ENCODE peak calls at places on chromosomes 2 and 18, in ten cellular contexts. One of them, this sample, is unnamed.

GRCh38 chr2:19675003-19675629 is 226.7 kb downstream of the TTC32 start:
- DNase-seq in OCI-LY7: no peak
- DNase-seq in HS-27A: no peak
- DNase-seq in activated CD4-positive, CD25-positive, alpha-beta regulatory T cell: no peak
- DNase-seq in DMS153: no peak
- DNase-seq in NCI-H2081 treated with DMSO at 0.1 percent for 48 hours: no peak
- DNase-seq in gastrocnemius medialis: no peak
- DNase-seq in BE2C: no peak
- DNase-seq in omental fat pad: no peak
- DNase-seq in AG08395: peak; percentile 41
- DNase-seq in this sample: no peak

GRCh38 chr2:111176867-111177266 is 56.2 kb downstream of the BCL2L11 start:
- DNase-seq in OCI-LY7: no peak
- DNase-seq in HS-27A: no peak
- DNase-seq in activated CD4-positive, CD25-positive, alpha-beta regulatory T cell: no peak
- DNase-seq in DMS153: no peak
- DNase-seq in NCI-H2081 treated with DMSO at 0.1 percent for 48 hours: no peak
- DNase-seq in gastrocnemius medialis: no peak
- DNase-seq in BE2C: no peak
- DNase-seq in omental fat pad: no peak
- DNase-seq in AG08395: no peak
- DNase-seq in this sample: no peak

GRCh38 chr18:76805221-76805620 is 17.1 kb upstream of the ZNF236 start:
- DNase-seq in OCI-LY7: no peak
- DNase-seq in HS-27A: no peak
- DNase-seq in activated CD4-positive, CD25-positive, alpha-beta regulatory T cell: no peak
- DNase-seq in DMS153: no peak
- DNase-seq in NCI-H2081 treated with DMSO at 0.1 percent for 48 hours: no peak
- DNase-seq in gastrocnemius medialis: no peak
- DNase-seq in BE2C: no peak
- DNase-seq in omental fat pad: no peak
- DNase-seq in AG08395: peak; percentile 41
- DNase-seq in this sample: no peak

GRCh38 chr2:169715379-169716228 is 18.0 kb upstream of the KLHL23 start:
- DNase-seq in OCI-LY7: no peak
- DNase-seq in HS-27A: no peak
- DNase-seq in activated CD4-positive, CD25-positive, alpha-beta regulatory T cell: no peak
- DNase-seq in DMS153: peak; percentile 13
- DNase-seq in NCI-H2081 treated with DMSO at 0.1 percent for 48 hours: no peak
- DNase-seq in gastrocnemius medialis: no peak
- DNase-seq in BE2C: peak; percentile 29
- DNase-seq in omental fat pad: no peak
- DNase-seq in AG08395: peak; percentile 35
- DNase-seq in this sample: no peak

GRCh38 chr2:22904126-22904684 is 480.8 kb upstream of the KLHL29 start:
- DNase-seq in OCI-LY7: peak; percentile 15
- DNase-seq in HS-27A: no peak
- DNase-seq in activated CD4-positive, CD25-positive, alpha-beta regulatory T cell: no peak
- DNase-seq in DMS153: no peak
- DNase-seq in NCI-H2081 treated with DMSO at 0.1 percent for 48 hours: no peak
- DNase-seq in gastrocnemius medialis: no peak
- DNase-seq in BE2C: peak; percentile 72
- DNase-seq in omental fat pad: no peak
- DNase-seq in AG08395: no peak
- DNase-seq in this sample: peak; percentile 11

GRCh38 chr2:151827564-151828142 is 568 bp downstream of the ARL5A start:
- DNase-seq in OCI-LY7: peak; percentile 50
- DNase-seq in HS-27A: no peak
- DNase-seq in activated CD4-positive, CD25-positive, alpha-beta regulatory T cell: peak; percentile 18
- DNase-seq in DMS153: no peak
- DNase-seq in NCI-H2081 treated with DMSO at 0.1 percent for 48 hours: no peak
- DNase-seq in gastrocnemius medialis: no peak
- DNase-seq in BE2C: peak; percentile 8
- DNase-seq in omental fat pad: peak; percentile 25
- DNase-seq in AG08395: peak; percentile 12
- DNase-seq in this sample: peak; percentile 17

GRCh38 chr2:23413641-23414040 is 28.7 kb downstream of the KLHL29 start:
- DNase-seq in OCI-LY7: no peak
- DNase-seq in HS-27A: no peak
- DNase-seq in activated CD4-positive, CD25-positive, alpha-beta regulatory T cell: no peak
- DNase-seq in DMS153: no peak
- DNase-seq in NCI-H2081 treated with DMSO at 0.1 percent for 48 hours: no peak
- DNase-seq in gastrocnemius medialis: no peak
- DNase-seq in BE2C: no peak
- DNase-seq in omental fat pad: no peak
- DNase-seq in AG08395: no peak
- DNase-seq in this sample: no peak

GRCh38 chr2:39099820-39100728 is 20.8 kb downstream of the SOS1 start:
- DNase-seq in OCI-LY7: peak; percentile 27
- DNase-seq in HS-27A: no peak
- DNase-seq in activated CD4-positive, CD25-positive, alpha-beta regulatory T cell: no peak
- DNase-seq in DMS153: peak; percentile 33
- DNase-seq in NCI-H2081 treated with DMSO at 0.1 percent for 48 hours: no peak
- DNase-seq in gastrocnemius medialis: no peak
- DNase-seq in BE2C: no peak
- DNase-seq in omental fat pad: no peak
- DNase-seq in AG08395: no peak
- DNase-seq in this sample: no peak

GRCh38 chr2:98460573-98461560 is 16.2 kb downstream of the INPP4A start:
- DNase-seq in OCI-LY7: peak; percentile 69
- DNase-seq in HS-27A: no peak
- DNase-seq in activated CD4-positive, CD25-positive, alpha-beta regulatory T cell: peak; percentile 48
- DNase-seq in DMS153: no peak
- DNase-seq in NCI-H2081 treated with DMSO at 0.1 percent for 48 hours: no peak
- DNase-seq in gastrocnemius medialis: no peak
- DNase-seq in BE2C: no peak
- DNase-seq in omental fat pad: no peak
- DNase-seq in AG08395: no peak
- DNase-seq in this sample: peak; percentile 78

GRCh38 chr18:74373428-74373827 is 57.8 kb downstream of the C18orf63 start:
- DNase-seq in OCI-LY7: no peak
- DNase-seq in HS-27A: no peak
- DNase-seq in activated CD4-positive, CD25-positive, alpha-beta regulatory T cell: no peak
- DNase-seq in DMS153: no peak
- DNase-seq in NCI-H2081 treated with DMSO at 0.1 percent for 48 hours: no peak
- DNase-seq in gastrocnemius medialis: no peak
- DNase-seq in BE2C: no peak
- DNase-seq in omental fat pad: no peak
- DNase-seq in AG08395: no peak
- DNase-seq in this sample: no peak

GRCh38 chr2:11750422-11750821 is 4.0 kb downstream of the LPIN1 start:
- DNase-seq in OCI-LY7: peak; percentile 78
- DNase-seq in HS-27A: no peak
- DNase-seq in activated CD4-positive, CD25-positive, alpha-beta regulatory T cell: no peak
- DNase-seq in DMS153: peak; percentile 33
- DNase-seq in NCI-H2081 treated with DMSO at 0.1 percent for 48 hours: no peak
- DNase-seq in gastrocnemius medialis: no peak
- DNase-seq in BE2C: no peak
- DNase-seq in omental fat pad: no peak
- DNase-seq in AG08395: no peak
- DNase-seq in this sample: peak; percentile 66

GRCh38 chr2:190599546-190600220 is 49.2 kb upstream of the NAB1 start:
- DNase-seq in OCI-LY7: no peak
- DNase-seq in HS-27A: no peak
- DNase-seq in activated CD4-positive, CD25-positive, alpha-beta regulatory T cell: no peak
- DNase-seq in DMS153: no peak
- DNase-seq in NCI-H2081 treated with DMSO at 0.1 percent for 48 hours: no peak
- DNase-seq in gastrocnemius medialis: no peak
- DNase-seq in BE2C: no peak
- DNase-seq in omental fat pad: no peak
- DNase-seq in AG08395: no peak
- DNase-seq in this sample: no peak

GRCh38 chr2:168277276-168277675 is 29.9 kb upstream of the STK39 start:
- DNase-seq in OCI-LY7: no peak
- DNase-seq in HS-27A: no peak
- DNase-seq in activated CD4-positive, CD25-positive, alpha-beta regulatory T cell: no peak
- DNase-seq in DMS153: no peak
- DNase-seq in NCI-H2081 treated with DMSO at 0.1 percent for 48 hours: no peak
- DNase-seq in gastrocnemius medialis: no peak
- DNase-seq in BE2C: no peak
- DNase-seq in omental fat pad: no peak
- DNase-seq in AG08395: no peak
- DNase-seq in this sample: no peak

GRCh38 chr2:196046123-196046917 is 22.3 kb downstream of the DNAH7 start:
- DNase-seq in OCI-LY7: no peak
- DNase-seq in HS-27A: no peak
- DNase-seq in activated CD4-positive, CD25-positive, alpha-beta regulatory T cell: no peak
- DNase-seq in DMS153: no peak
- DNase-seq in NCI-H2081 treated with DMSO at 0.1 percent for 48 hours: no peak
- DNase-seq in gastrocnemius medialis: no peak
- DNase-seq in BE2C: no peak
- DNase-seq in omental fat pad: no peak
- DNase-seq in AG08395: no peak
- DNase-seq in this sample: no peak

GRCh38 chr2:43010428-43011141 is 215.8 kb downstream of the ZFP36L2 start:
- DNase-seq in OCI-LY7: no peak
- DNase-seq in HS-27A: no peak
- DNase-seq in activated CD4-positive, CD25-positive, alpha-beta regulatory T cell: no peak
- DNase-seq in DMS153: no peak
- DNase-seq in NCI-H2081 treated with DMSO at 0.1 percent for 48 hours: no peak
- DNase-seq in gastrocnemius medialis: no peak
- DNase-seq in BE2C: no peak
- DNase-seq in omental fat pad: peak; percentile 14
- DNase-seq in AG08395: no peak
- DNase-seq in this sample: no peak

GRCh38 chr2:29423267-29423666 is 308.1 kb downstream of the CLIP4 start:
- DNase-seq in OCI-LY7: no peak
- DNase-seq in HS-27A: no peak
- DNase-seq in activated CD4-positive, CD25-positive, alpha-beta regulatory T cell: no peak
- DNase-seq in DMS153: peak; percentile 61
- DNase-seq in NCI-H2081 treated with DMSO at 0.1 percent for 48 hours: no peak
- DNase-seq in gastrocnemius medialis: no peak
- DNase-seq in BE2C: no peak
- DNase-seq in omental fat pad: no peak
- DNase-seq in AG08395: no peak
- DNase-seq in this sample: no peak

GRCh38 chr2:72116081-72116533 is 31.6 kb downstream of the CYP26B1 start:
- DNase-seq in OCI-LY7: no peak
- DNase-seq in HS-27A: peak; percentile 8
- DNase-seq in activated CD4-positive, CD25-positive, alpha-beta regulatory T cell: no peak
- DNase-seq in DMS153: no peak
- DNase-seq in NCI-H2081 treated with DMSO at 0.1 percent for 48 hours: no peak
- DNase-seq in gastrocnemius medialis: no peak
- DNase-seq in BE2C: no peak
- DNase-seq in omental fat pad: no peak
- DNase-seq in AG08395: no peak
- DNase-seq in this sample: peak; percentile 30

GRCh38 chr2:235149240-235149641 is 197.4 kb downstream of the SH3BP4 start:
- DNase-seq in OCI-LY7: no peak
- DNase-seq in HS-27A: no peak
- DNase-seq in activated CD4-positive, CD25-positive, alpha-beta regulatory T cell: no peak
- DNase-seq in DMS153: no peak
- DNase-seq in NCI-H2081 treated with DMSO at 0.1 percent for 48 hours: no peak
- DNase-seq in gastrocnemius medialis: no peak
- DNase-seq in BE2C: no peak
- DNase-seq in omental fat pad: no peak
- DNase-seq in AG08395: no peak
- DNase-seq in this sample: no peak